ENCODE peak calls at places on chromosomes 4 and X, in seven cellular contexts. O, W, H, D, I, M and J are unnamed samples.

GRCh38 chr4:102779204-102779603 is 18.4 kb upstream of the MANBA start:
- DNase-seq in O (no peak), W (no peak), H (no peak), D (no peak), I (no peak), M (no peak), J (no peak)

GRCh38 chrX:110418220-110418856 is 59.7 kb downstream of the RTL9 start:
- DNase-seq in O (peak), W (peak), H (peak), D (no peak), I (no peak), M (no peak), J (peak)

GRCh38 chrX:155056877-155057792 is 13.8 kb downstream of the CMC4 start:
- DNase-seq in O (peak), W (peak), H (peak), D (peak), I (no peak), M (peak), J (peak)

GRCh38 chr4:109902559-109903251 is 10.0 kb upstream of the EGF start:
- DNase-seq in O (no peak), W (no peak), H (no peak), D (no peak), I (no peak), M (no peak), J (no peak)

GRCh38 chr4:169791527-169792156 is 33.9 kb upstream of the HPF1 start:
- DNase-seq in O (peak), W (no peak), H (peak), D (no peak), I (peak), M (no peak), J (peak)

GRCh38 chrX:105837227-105837626 is 14.9 kb downstream of the NRK start:
- DNase-seq in O (peak), W (no peak), H (peak), D (no peak), I (no peak), M (no peak), J (peak)

GRCh38 chr4:155679343-155679742 is 12.7 kb downstream of the GUCY1A1 start:
- DNase-seq in O (peak), W (peak), H (no peak), D (no peak), I (no peak), M (peak), J (peak)

GRCh38 chr4:140888059-140888458 is 131.9 kb upstream of the TBC1D9 start:
- DNase-seq in O (no peak), W (no peak), H (no peak), D (no peak), I (no peak), M (no peak), J (no peak)

GRCh38 chrX:151734446-151734845 is at the start of gene CNGA2:
- DNase-seq in O (no peak), W (no peak), H (no peak), D (no peak), I (no peak), M (no peak), J (no peak)

GRCh38 chr4:2332201-2332975 is 70.5 kb upstream of the MXD4 start:
- DNase-seq in O (no peak), W (no peak), H (no peak), D (no peak), I (no peak), M (no peak), J (no peak)

GRCh38 chr4:146835096-146835495 is 110.6 kb downstream of the TTC29 start:
- DNase-seq in O (no peak), W (no peak), H (no peak), D (no peak), I (no peak), M (no peak), J (no peak)

GRCh38 chr4:1169691-1170096 is 2.7 kb downstream of the SPON2 start:
- DNase-seq in O (no peak), W (peak), H (no peak), D (peak), I (no peak), M (no peak), J (no peak)

GRCh38 chr4:76611164-76611563 is 176.1 kb downstream of the SHROOM3 start:
- DNase-seq in O (peak), W (no peak), H (no peak), D (no peak), I (no peak), M (no peak), J (peak)

GRCh38 chr4:176163041-176163440 is 32.3 kb downstream of the SPATA4 start:
- DNase-seq in O (no peak), W (no peak), H (no peak), D (no peak), I (no peak), M (no peak), J (no peak)

GRCh38 chr4:17578482-17578891 is 1.5 kb downstream of the LAP3 start:
- DNase-seq in O (no peak), W (no peak), H (no peak), D (no peak), I (no peak), M (no peak), J (peak)

GRCh38 chr4:100008048-100008447 is 58.0 kb upstream of the H2AZ1 start:
- DNase-seq in O (peak), W (no peak), H (no peak), D (no peak), I (no peak), M (peak), J (peak)

GRCh38 chr4:42671431-42672194 is 14.7 kb upstream of the ATP8A1 start:
- DNase-seq in O (no peak), W (peak), H (no peak), D (no peak), I (no peak), M (no peak), J (no peak)

GRCh38 chrX:109890910-109891502 is 111.9 kb upstream of the TMEM164 start:
- DNase-seq in O (peak), W (peak), H (peak), D (no peak), I (no peak), M (peak), J (peak)

GRCh38 chrX:149961572-149961971 is 23.3 kb upstream of the EOLA2 start:
- DNase-seq in O (no peak), W (no peak), H (no peak), D (no peak), I (no peak), M (no peak), J (no peak)

GRCh38 chr4:145501051-145501660 is 19.5 kb downstream of the SMAD1 start:
- DNase-seq in O (no peak), W (no peak), H (no peak), D (no peak), I (no peak), M (no peak), J (no peak)

GRCh38 chrX:139156356-139156755 is 374.2 kb upstream of the F9 start:
- DNase-seq in O (no peak), W (no peak), H (no peak), D (no peak), I (no peak), M (no peak), J (no peak)

GRCh38 chr4:37948542-37948941 is 11.7 kb upstream of the PTTG2 start:
- DNase-seq in O (no peak), W (no peak), H (no peak), D (no peak), I (peak), M (no peak), J (no peak)

GRCh38 chr4:8353912-8354453 is 84.4 kb downstream of the HTRA3 start:
- DNase-seq in O (no peak), W (peak), H (no peak), D (no peak), I (no peak), M (no peak), J (peak)

GRCh38 chrX:15043538-15043937 is 170.3 kb downstream of the MOSPD2 start:
- DNase-seq in O (no peak), W (no peak), H (no peak), D (no peak), I (no peak), M (no peak), J (peak)

GRCh38 chr4:86934147-86934771 is 552 bp upstream of the AFF1 start:
- DNase-seq in O (no peak), W (no peak), H (peak), D (no peak), I (no peak), M (no peak), J (no peak)

GRCh38 chr4:78031457-78031856 is 25.7 kb upstream of the FRAS1 start:
- DNase-seq in O (no peak), W (no peak), H (no peak), D (no peak), I (no peak), M (no peak), J (no peak)

GRCh38 chrX:153622661-153623309 is 23.8 kb upstream of the CCNQ start:
- DNase-seq in O (no peak), W (no peak), H (no peak), D (no peak), I (no peak), M (no peak), J (no peak)

GRCh38 chr4:52996261-52997131 is 134.4 kb downstream of the RASL11B start:
- DNase-seq in O (peak), W (no peak), H (peak), D (no peak), I (no peak), M (no peak), J (peak)

GRCh38 chr4:83013420-83013867 is 2.8 kb upstream of the LIN54 start:
- DNase-seq in O (no peak), W (no peak), H (no peak), D (no peak), I (no peak), M (no peak), J (no peak)

GRCh38 chr4:8334786-8335460 is 65.4 kb downstream of the HTRA3 start:
- DNase-seq in O (no peak), W (no peak), H (no peak), D (no peak), I (no peak), M (no peak), J (no peak)

GRCh38 chr4:4496604-4497372 is 45.1 kb downstream of the STX18 start:
- DNase-seq in O (no peak), W (no peak), H (no peak), D (no peak), I (no peak), M (no peak), J (no peak)

GRCh38 chr4:4494882-4495281 is 47.0 kb downstream of the STX18 start:
- DNase-seq in O (no peak), W (no peak), H (no peak), D (no peak), I (no peak), M (no peak), J (no peak)

GRCh38 chr4:4501678-4502077 is 40.2 kb downstream of the STX18 start:
- DNase-seq in O (no peak), W (no peak), H (no peak), D (no peak), I (no peak), M (no peak), J (no peak)

GRCh38 chr4:4502694-4503311 is 39.0 kb downstream of the STX18 start:
- DNase-seq in O (peak), W (no peak), H (no peak), D (no peak), I (no peak), M (no peak), J (no peak)

GRCh38 chr4:4499438-4500123 is 42.3 kb downstream of the STX18 start:
- DNase-seq in O (no peak), W (no peak), H (no peak), D (no peak), I (no peak), M (no peak), J (no peak)
- H3K4me3 ChIP-seq in O (no peak), W (no peak), H (no peak), D (no peak), I (no peak), M (no peak), J (no peak)

GRCh38 chrX:698246-698645 is 67.7 kb downstream of the SHOX start:
- DNase-seq in O (no peak), W (no peak), H (no peak), D (no peak), I (peak), M (no peak), J (no peak)
- H3K4me3 ChIP-seq in O (no peak), W (no peak), H (no peak), D (no peak), I (no peak), M (no peak), J (no peak)

GRCh38 chr4:5373327-5373726 is 322.0 kb downstream of the STK32B start:
- DNase-seq in O (no peak), W (no peak), H (no peak), D (no peak), I (no peak), M (no peak), J (no peak)
- H3K4me3 ChIP-seq in O (no peak), W (no peak), H (no peak), D (no peak), I (no peak), M (no peak), J (no peak)

DNA sequence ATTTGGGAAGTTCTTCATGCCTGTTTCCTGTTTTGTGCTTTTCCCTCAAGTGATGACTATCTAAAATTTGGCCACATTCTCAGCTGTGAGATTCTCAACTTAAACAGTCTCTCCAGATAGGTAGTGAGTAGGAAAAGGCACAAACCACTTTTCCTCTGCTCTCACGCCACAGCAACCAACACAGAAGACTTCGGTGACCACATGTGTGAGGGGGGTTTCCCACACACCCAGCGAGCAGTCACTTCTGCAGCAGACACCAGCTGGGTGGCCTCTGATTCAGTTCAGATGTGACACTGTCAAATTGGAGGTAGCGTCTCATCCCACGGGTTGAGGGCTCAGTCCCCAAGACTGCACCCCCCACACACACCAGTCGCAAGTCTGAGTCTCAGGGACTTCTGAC is 25.1 kb upstream of the CLDN34 start:
- DNase-seq in O (no peak), W (no peak), H (no peak), D (no peak), I (peak), M (no peak), J (no peak)
- H3K4me3 ChIP-seq in O (no peak), W (no peak), H (no peak), D (no peak), I (no peak), M (no peak), J (no peak)